ENCODE peak calls at places on chromosomes 16 and 17, in seven cellular contexts. I, J, T, U, F, K and E are unnamed samples.

GRCh38 chr16:1098266-1098991 is 2.4 kb upstream of the C1QTNF8 start:
- DNase-seq in F (no peak), U (no peak), J (no peak), T (no peak), I (no peak), K (no peak), E (no peak)

GRCh38 chr16:85563515-85564276 is 49.4 kb upstream of the GSE1 start:
- DNase-seq in I (peak; percentile 75), T (peak; percentile 80), F (peak; percentile 59), J (no peak), K (peak; percentile 91), U (no peak), E (peak; percentile 89)

GRCh38 chr17:35373984-35374765 is 754 bp upstream of the SLFN11 start:
- DNase-seq in K (peak; percentile 81), I (peak; percentile 40), F (peak; percentile 33), T (peak; percentile 42), U (no peak), J (peak; percentile 58), E (peak; percentile 88)

GRCh38 chr17:57649731-57650484 is 95.2 kb downstream of the CCDC182 start:
- DNase-seq in J (peak; percentile 82), F (no peak), I (no peak), U (no peak), T (no peak), K (no peak), E (no peak)

GRCh38 chr16:76293980-76294690 is 16.9 kb downstream of the CNTNAP4 start:
- DNase-seq in K (no peak), U (no peak), F (no peak), I (no peak), T (no peak), J (no peak), E (no peak)

GRCh38 chr17:47252209-47252608 is 1.4 kb upstream of the ITGB3 start:
- DNase-seq in U (no peak), F (no peak), T (no peak), I (no peak), J (no peak), K (no peak), E (no peak)

GRCh38 chr17:63697341-63698286 is 2.3 kb downstream of the LIMD2 start:
- DNase-seq in J (peak; percentile 78), K (peak; percentile 81), F (peak; percentile 75), I (no peak), U (no peak), T (peak; percentile 82), E (peak; percentile 51)

GRCh38 chr16:83973077-83973476 is 5.0 kb downstream of the NECAB2 start:
- DNase-seq in T (no peak), K (peak; percentile 61), F (no peak), U (no peak), I (no peak), J (no peak), E (peak; percentile 33)

GRCh38 chr17:81890447-81891302 is 711 bp downstream of the ALYREF start:
- DNase-seq in K (no peak), T (no peak), F (no peak), J (peak; percentile 31), U (no peak), I (no peak), E (no peak)

GRCh38 chr16:84710686-84711085 is 10.9 kb downstream of the USP10 start:
- DNase-seq in K (no peak), I (no peak), T (no peak), U (no peak), F (no peak), J (no peak), E (no peak)

GRCh38 chr16:69477546-69477945 is 53.1 kb downstream of the CYB5B start:
- DNase-seq in K (no peak), T (no peak), F (no peak), I (no peak), U (no peak), J (no peak), E (no peak)

GRCh38 chr16:11835309-11835708 is 16.0 kb downstream of the RSL1D1 start:
- DNase-seq in K (peak; percentile 11), J (no peak), T (no peak), I (no peak), U (no peak), F (no peak), E (no peak)

GRCh38 chr16:87560428-87561199 is 41.7 kb upstream of the JPH3 start:
- DNase-seq in K (peak; percentile 69), J (peak; percentile 95), I (peak; percentile 60), T (peak; percentile 32), F (peak; percentile 20), U (no peak), E (peak; percentile 86)

GRCh38 chr17:79413591-79413990 is 197.3 kb downstream of the RBFOX3 start:
- DNase-seq in J (no peak), U (peak; percentile 62), K (no peak), I (no peak), F (peak; percentile 39), T (no peak), E (no peak)

GRCh38 chr16:87054154-87054553 is 263.0 kb downstream of the C16orf95 start:
- DNase-seq in T (no peak), F (no peak), U (no peak), I (no peak), J (no peak), K (no peak), E (no peak)

GRCh38 chr17:79041723-79042420 is 17.9 kb downstream of the C1QTNF1 start:
- DNase-seq in F (no peak), K (no peak), J (no peak), U (no peak), T (no peak), I (no peak), E (peak; percentile 65)

GRCh38 chr16:9012848-9013507 is 49.3 kb upstream of the USP7 start:
- DNase-seq in T (no peak), F (no peak), U (no peak), J (peak; percentile 93), K (no peak), I (peak; percentile 15), E (no peak)

GRCh38 chr16:29730649-29731048 is 15.1 kb downstream of the C16orf54 start:
- DNase-seq in T (no peak), K (peak; percentile 3), J (no peak), I (no peak), U (no peak), F (no peak), E (no peak)

GRCh38 chr16:84455031-84455430 is 49.4 kb downstream of the MEAK7 start:
- DNase-seq in J (peak; percentile 7), T (no peak), U (peak; percentile 47), I (no peak), F (no peak), K (peak; percentile 37), E (no peak)

GRCh38 chr16:70740174-70740918 is 54.5 kb upstream of the MTSS2 start:
- DNase-seq in U (no peak), F (no peak), I (no peak), J (no peak), T (no peak), K (no peak), E (peak; percentile 20)
- H3K27ac ChIP-seq in U (peak overlapping the region; percentile 45), F (no peak overlapping the region), I (no peak overlapping the region), J (no peak overlapping the region), T (peak overlapping the region; percentile 63), K (peak overlapping the region; percentile 38), E (no peak overlapping the region)

GRCh38 chr17:45144199-45145034 is 3.9 kb upstream of the HEXIM1 start:
- DNase-seq in T (no peak), K (peak; percentile 81), U (no peak), F (peak; percentile 40), I (peak; percentile 49), J (peak; percentile 69), E (peak; percentile 90)

GRCh38 chr17:45146616-45147101 is 1.6 kb upstream of the HEXIM1 start:
- DNase-seq in T (peak; percentile 63), K (no peak), J (peak; percentile 24), F (peak; percentile 71), U (no peak), I (peak; percentile 82), E (no peak)

GRCh38 chr17:45146166-45146565 is 2.1 kb upstream of the HEXIM1 start:
- DNase-seq in T (no peak), F (no peak), U (no peak), J (no peak), K (no peak), I (no peak), E (no peak)

GRCh38 chr17:45143767-45144198 is 4.5 kb upstream of the HEXIM1 start:
- DNase-seq in K (peak; percentile 84), F (peak; percentile 77), U (peak; percentile 85), T (peak; percentile 65), I (peak; percentile 90), J (peak; percentile 88), E (peak; percentile 97)

DNA sequence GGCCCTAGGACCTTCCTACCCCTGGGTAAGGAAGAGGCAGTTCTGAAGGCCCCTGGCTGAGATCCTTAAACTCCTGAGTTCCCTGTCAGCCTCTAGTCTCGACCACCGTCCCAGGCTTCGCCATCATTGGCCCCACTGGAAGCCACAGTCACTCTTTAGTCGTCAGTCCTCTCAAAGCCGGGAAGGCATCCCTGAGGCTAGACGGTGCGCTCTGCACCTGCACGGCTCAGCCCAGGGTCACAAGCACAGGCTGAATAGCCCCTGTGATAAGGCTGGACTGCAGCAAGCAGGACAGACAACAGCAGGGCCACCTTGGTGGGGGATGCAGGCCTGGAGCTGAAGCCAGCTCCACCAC is 3.3 kb upstream of the HEXIM1 start:
- DNase-seq in K (no peak), I (no peak), F (no peak), T (no peak), U (no peak), J (no peak), E (no peak)
- H3K4me1 ChIP-seq in K (peaks cover 29% of the 10 kb centered on the region), I (peaks cover 23% of the 10 kb centered on the region), F (peaks cover 39% of the 10 kb centered on the region), T (peaks cover 43% of the 10 kb centered on the region), U (peaks cover 9% of the 10 kb centered on the region), J (peaks cover 2% of the 10 kb centered on the region), E (peaks cover 5% of the 10 kb centered on the region)

GRCh38 chr17:77837917-77838316 is 120.6 kb upstream of the TNRC6C start:
- DNase-seq in U (no peak), I (no peak), T (no peak), F (no peak), K (peak; percentile 51), J (no peak), E (no peak)
- H3K27ac ChIP-seq in U (no peak overlapping the region), I (no peak overlapping the region), T (no peak overlapping the region), F (no peak overlapping the region), K (no peak overlapping the region), J (no peak overlapping the region), E (no peak overlapping the region)

GRCh38 chr17:38349097-38349904 is 2.3 kb upstream of the SOCS7 start:
- DNase-seq in I (peak; percentile 90), T (peak; percentile 85), J (peak; percentile 93), F (peak; percentile 89), U (peak; percentile 88), K (peak; percentile 90), E (peak; percentile 92)

GRCh38 chr17:38353084-38353604 is 1.5 kb downstream of the SOCS7 start:
- DNase-seq in T (no peak), U (no peak), J (no peak), K (no peak), F (no peak), I (no peak), E (no peak)

GRCh38 chr17:38352245-38353083 is 820 bp downstream of the SOCS7 start:
- DNase-seq in T (peak; percentile 31), U (no peak), F (peak; percentile 35), K (peak; percentile 77), J (peak; percentile 61), I (peak; percentile 44), E (peak; percentile 33)

GRCh38 chr17:38351412-38352222 is at the start of gene SOCS7:
- DNase-seq in T (peak; percentile 93), K (peak; percentile 97), I (peak; percentile 96), F (peak; percentile 95), J (peak; percentile 94), U (peak; percentile 87), E (peak; percentile 98)

DNA sequence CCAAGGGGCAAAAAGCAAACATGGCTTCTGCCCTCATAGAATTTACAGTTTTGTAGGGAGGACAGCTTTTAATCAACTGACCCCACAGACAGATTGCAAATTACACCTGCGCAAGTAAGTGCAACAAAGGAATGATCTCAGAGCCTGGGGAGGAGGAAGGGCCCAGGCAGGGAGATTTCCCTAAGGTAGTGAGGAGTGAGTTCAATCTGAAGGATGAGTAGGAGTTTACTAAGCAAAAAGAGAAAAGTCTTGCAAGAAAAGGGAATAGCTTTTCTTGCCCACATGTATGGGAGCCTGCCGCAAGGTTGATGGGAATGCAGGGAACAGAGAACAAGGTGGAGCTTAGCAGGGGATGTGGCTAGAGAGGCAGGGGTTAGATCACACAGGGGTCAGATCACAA is 1.6 kb upstream of the SOCS7 start:
- DNase-seq in K (no peak), J (no peak), I (no peak), T (no peak), F (no peak), U (no peak), E (no peak)
- H3K4me1 ChIP-seq in K (peaks cover 20% of the 10 kb centered on the region), J (peaks cover 7% of the 10 kb centered on the region), I (peaks cover 25% of the 10 kb centered on the region), T (peaks cover 32% of the 10 kb centered on the region), F (peaks cover 19% of the 10 kb centered on the region), U (no peaks in the 10 kb centered on the region), E (peaks cover 5% of the 10 kb centered on the region)